ENCODE peak calls at places on chromosomes 1 and 21, in four cellular contexts. O, H, Q and P are unnamed samples.

GRCh38 chr1:36389960-36390359 is 4.2 kb upstream of the STK40 start:
- DNase-seq in H (no peak), Q (no peak), O (no peak), P (no peak)

GRCh38 chr1:232990729-232991128 is 40.3 kb downstream of the NTPCR start:
- DNase-seq in Q (peak; percentile 70), O (no peak), H (no peak), P (no peak)

GRCh38 chr1:58064281-58064680 is 482.2 kb downstream of the OMA1 start:
- DNase-seq in Q (no peak), H (no peak), O (no peak), P (no peak)

GRCh38 chr1:57620589-57620988 is 196.7 kb upstream of the DAB1 start:
- DNase-seq in O (no peak), Q (no peak), H (no peak), P (no peak)

GRCh38 chr1:8013800-8014199 is 12.3 kb downstream of the ERRFI1 start:
- DNase-seq in H (no peak), Q (no peak), O (no peak), P (no peak)

GRCh38 chr21:34635307-34635706 is 20.4 kb upstream of the RCAN1 start:
- DNase-seq in H (no peak), Q (peak; percentile 24), O (no peak), P (no peak)

GRCh38 chr1:14140800-14141526 is 441.0 kb downstream of the PRDM2 start:
- DNase-seq in Q (no peak), H (no peak), O (peak; percentile 91), P (peak; percentile 90)

GRCh38 chr1:184882649-184883303 is 91.5 kb downstream of the NIBAN1 start:
- DNase-seq in O (no peak), Q (no peak), H (peak; percentile 35), P (no peak)

GRCh38 chr21:39377444-39378050 is 28.7 kb upstream of the HMGN1 start:
- DNase-seq in Q (no peak), H (no peak), O (no peak), P (no peak)

GRCh38 chr1:113281550-113281949 is 108.8 kb upstream of the MAGI3 start:
- DNase-seq in Q (no peak), H (no peak), O (no peak), P (no peak)

GRCh38 chr1:201481004-201481380 is 12.0 kb upstream of the PHLDA3 start:
- DNase-seq in O (no peak), Q (no peak), H (no peak), P (no peak)

GRCh38 chr1:114105401-114105979 is 48.2 kb downstream of the SYT6 start:
- DNase-seq in Q (no peak), O (no peak), H (no peak), P (no peak)

GRCh38 chr1:8365661-8366362 is 47.9 kb downstream of the SLC45A1 start:
- DNase-seq in H (no peak), Q (no peak), O (no peak), P (no peak)

GRCh38 chr1:200351826-200352549 is 57.8 kb downstream of the ZNF281 start:
- DNase-seq in O (no peak), H (no peak), Q (no peak), P (no peak)

GRCh38 chr1:185315364-185316108 is 1.5 kb downstream of the IVNS1ABP start:
- DNase-seq in O (no peak), Q (no peak), H (peak; percentile 78), P (no peak)

GRCh38 chr1:229087339-229087738 is 183.6 kb upstream of the RAB4A start:
- DNase-seq in H (no peak), Q (no peak), O (no peak), P (no peak)

GRCh38 chr1:235874226-235874625 is 7.5 kb upstream of the LYST start:
- DNase-seq in H (no peak), O (no peak), Q (no peak), P (no peak)

GRCh38 chr1:192809286-192810252 is 730 bp downstream of the RGS2 start:
- DNase-seq in Q (no peak), O (no peak), H (peak; percentile 35), P (no peak)

GRCh38 chr1:217027403-217028080 is 304.3 kb upstream of the ESRRG start:
- DNase-seq in O (peak; percentile 12), Q (no peak), H (no peak), P (no peak)

GRCh38 chr21:37758997-37759396 is 157.3 kb downstream of the KCNJ6 start:
- DNase-seq in Q (no peak), H (peak; percentile 51), O (no peak), P (no peak)

GRCh38 chr1:231478386-231478785 is 50.1 kb upstream of the TSNAX start:
- DNase-seq in Q (no peak), H (no peak), O (no peak), P (no peak)

GRCh38 chr21:39033878-39034589 is 149.2 kb downstream of the PSMG1 start:
- DNase-seq in Q (no peak), H (peak; percentile 63), O (no peak), P (no peak)

GRCh38 chr1:61585714-61586113 is 139.2 kb downstream of the TM2D1 start:
- DNase-seq in O (no peak), H (no peak), Q (no peak), P (no peak)

GRCh38 chr1:176745945-176746344 is 283.0 kb downstream of the PAPPA2 start:
- DNase-seq in H (no peak), O (no peak), Q (no peak), P (no peak)

GRCh38 chr1:247111259-247111635 is 7.1 kb upstream of the ZNF669 start:
- DNase-seq in H (no peak), O (no peak), Q (no peak), P (no peak)

GRCh38 chr1:112794654-112795239 is 79.6 kb upstream of the PPM1J start:
- DNase-seq in O (no peak), Q (no peak), H (no peak), P (no peak)

GRCh38 chr1:173478099-173478555 is 992 bp downstream of the PRDX6 start:
- DNase-seq in H (peak; percentile 58), O (no peak), Q (no peak), P (peak; percentile 43)

GRCh38 chr1:243842978-243843490 is 7.0 kb downstream of the AKT3 start:
- DNase-seq in O (no peak), Q (no peak), H (no peak), P (no peak)

GRCh38 chr1:49240709-49241221 is 464.1 kb upstream of the BEND5 start:
- DNase-seq in O (no peak), H (no peak), Q (no peak), P (no peak)

DNA sequence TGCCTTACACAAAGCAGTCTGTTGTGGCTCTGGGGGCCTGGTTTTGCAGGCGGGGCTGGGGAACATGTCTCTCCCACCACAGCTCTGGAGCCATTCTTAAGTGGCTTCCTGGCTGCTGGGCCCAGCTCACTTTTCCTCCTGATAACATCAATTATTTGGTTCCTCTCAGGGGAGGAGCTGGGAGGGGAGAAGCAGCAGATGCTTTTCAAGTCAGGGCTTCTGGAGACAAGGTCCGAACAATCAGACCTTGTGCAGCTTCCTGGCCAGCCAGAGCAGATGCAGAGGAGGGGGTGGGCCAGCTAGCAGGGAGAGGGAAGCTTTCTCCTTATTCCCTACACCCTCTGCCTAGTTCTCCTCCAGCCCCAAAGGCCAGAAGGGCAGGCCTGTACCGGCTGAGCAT is 3.7 kb upstream of the PAQR6 start:
- DNase-seq in O (no peak), H (no peak), Q (no peak), P (no peak)
- H3K36me3 ChIP-seq in O (peaks cover 75% of the 10 kb centered on the region), H (peaks cover 48% of the 10 kb centered on the region), Q (peaks cover 69% of the 10 kb centered on the region), P (peaks cover 14% of the 10 kb centered on the region)

DNA sequence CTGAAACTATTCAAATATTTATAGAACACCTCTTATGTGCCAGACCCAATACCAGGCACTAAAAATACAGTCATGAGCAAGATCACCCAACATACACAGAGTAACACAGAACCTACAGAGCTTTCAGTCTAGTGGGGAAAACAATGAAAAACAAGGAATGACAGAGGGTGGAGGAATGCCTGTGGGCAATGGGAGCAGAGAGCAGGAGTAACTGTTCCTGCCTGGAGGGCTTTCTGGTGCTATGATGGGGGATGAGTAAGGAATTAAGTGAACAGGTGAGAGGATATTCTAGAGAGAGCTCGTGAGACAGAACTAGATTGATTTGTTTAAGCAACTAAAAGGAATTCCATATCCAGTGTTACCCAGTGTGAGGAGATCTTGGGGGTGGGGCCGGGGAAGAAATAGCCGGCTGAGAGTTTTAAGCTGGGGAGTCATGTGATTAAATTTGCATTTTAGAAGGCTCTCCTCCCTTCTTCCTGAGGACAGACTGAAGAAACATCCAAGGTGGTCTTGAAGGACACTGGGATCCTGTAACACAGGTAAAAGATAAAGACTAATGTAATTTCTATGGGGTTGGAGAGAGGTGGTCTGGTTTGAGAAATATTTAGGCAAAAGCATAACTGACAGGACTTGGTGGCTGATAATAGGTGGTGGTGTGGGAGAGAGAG is 2.1 kb upstream of the CD53 start:
- DNase-seq in H (no peak), Q (no peak), O (no peak), P (no peak)
- H3K4me1 ChIP-seq in H (no peaks in the 10 kb centered on the region), Q (no peaks in the 10 kb centered on the region), O (no peaks in the 10 kb centered on the region), P (no peaks in the 10 kb centered on the region)

DNA sequence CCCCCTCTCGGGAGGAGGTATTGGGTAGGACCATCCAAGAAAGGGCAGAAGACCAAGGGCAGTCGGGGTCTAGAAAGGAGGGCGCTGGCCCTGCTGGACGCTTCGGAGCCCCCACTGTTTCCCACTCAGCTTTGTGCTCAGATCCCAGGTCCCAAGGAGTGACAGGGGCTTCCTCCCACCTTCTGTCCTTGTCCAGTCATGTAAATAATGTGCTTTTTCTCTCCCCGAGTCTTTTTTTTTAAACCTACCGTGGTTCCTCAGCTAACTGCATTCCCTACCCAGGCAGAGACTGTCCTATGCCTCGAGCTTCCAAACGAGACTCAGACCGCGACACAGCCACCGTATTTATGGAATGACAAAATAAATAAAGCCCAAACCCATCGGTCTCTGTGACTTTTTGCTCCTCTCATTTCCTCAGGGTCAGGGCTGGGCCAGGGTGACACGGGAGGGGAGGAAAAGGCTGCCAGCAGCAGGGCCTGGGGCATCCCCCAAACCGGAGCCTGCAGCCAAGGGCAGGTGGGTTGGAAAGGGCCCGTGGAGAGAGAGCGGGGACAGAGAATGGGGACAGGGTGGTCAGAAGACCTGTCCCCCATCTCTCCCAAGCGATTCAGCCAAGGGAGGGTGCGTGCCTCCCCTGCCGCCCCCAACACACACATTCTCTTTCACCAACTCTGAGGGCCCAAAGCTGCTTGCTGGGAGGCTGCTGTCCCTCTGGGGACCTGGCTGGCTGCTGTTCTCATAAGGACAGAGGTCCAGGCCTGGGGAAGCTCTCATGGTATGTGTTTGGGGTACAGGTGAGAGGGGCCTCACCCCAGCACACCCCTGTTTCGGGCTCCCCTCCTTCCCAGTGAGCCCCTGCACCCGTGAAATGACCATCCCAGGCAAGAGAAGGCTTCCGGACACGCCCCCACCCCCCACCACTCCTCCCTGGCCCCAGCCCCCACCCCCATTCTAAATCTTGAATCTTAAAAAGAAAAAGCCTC is 55.4 kb downstream of the KCNAB2 start:
- DNase-seq in O (no peak), Q (no peak), H (no peak), P (no peak)
- TF ChIP-seq POLR2AphosphoS5 in O (no peak), Q (no peak), H (no peak), P (no peak)

DNA sequence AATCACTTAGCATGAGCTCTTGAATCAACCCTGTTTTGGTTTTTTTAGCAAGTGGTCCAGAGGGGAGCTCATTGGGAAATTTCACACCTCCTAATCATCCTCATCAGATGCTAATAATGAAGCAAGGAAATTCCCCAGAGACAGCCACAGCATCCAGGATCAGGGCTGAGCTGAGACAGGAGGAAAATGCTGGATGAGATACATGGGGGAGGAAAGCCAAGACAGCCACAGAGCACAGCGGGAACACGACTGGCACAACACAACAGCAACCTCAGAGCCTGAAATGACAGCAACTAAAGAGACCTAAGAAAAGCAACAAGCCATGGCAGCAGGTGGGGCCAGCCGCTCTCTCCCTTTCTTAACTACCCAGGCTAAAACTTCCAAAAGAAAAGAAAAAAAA is 70.4 kb downstream of the UBR4 start:
- DNase-seq in Q (no peak), H (no peak), O (no peak), P (no peak)
- H3K36me3 ChIP-seq in Q (peaks cover 95% of the 10 kb centered on the region), H (peaks cover 78% of the 10 kb centered on the region), O (peaks cover 84% of the 10 kb centered on the region), P (peaks cover 16% of the 10 kb centered on the region)